ENCODE peak calls at places on chromosomes 4 and X, in ten cellular contexts. R, C, P, B, X, I, W, T, Q and E are unnamed samples.

GRCh38 chr4:82525287-82525898 is 36.4 kb downstream of the TMEM150C start:
- DNase-seq in R (no peak), W (no peak), C (no peak), I (peak), Q (no peak), T (no peak), P (no peak), B (peak), X (no peak), E (no peak)

GRCh38 chr4:88613417-88613875 is 21.2 kb downstream of the HERC3 start:
- DNase-seq in R (no peak), T (no peak), B (no peak), P (no peak), I (no peak), X (no peak), C (peak), W (peak), Q (no peak), E (no peak)

GRCh38 chr4:95627004-95627403 is 78.2 kb upstream of the UNC5C start:
- DNase-seq in P (no peak), T (no peak), I (no peak), Q (no peak), C (no peak), R (no peak), W (no peak), X (no peak), B (no peak), E (no peak)

GRCh38 chr4:80197601-80198444 is 520 bp downstream of the PRDM8 start:
- DNase-seq in Q (no peak), B (no peak), R (no peak), W (no peak), T (no peak), P (no peak), C (peak), I (peak), X (no peak), E (no peak)

GRCh38 chr4:15234585-15235126 is 193.2 kb upstream of the C1QTNF7 start:
- DNase-seq in I (peak), Q (no peak), W (no peak), R (no peak), B (no peak), X (no peak), P (no peak), C (no peak), T (no peak), E (no peak)

GRCh38 chrX:31279359-31279758 is 207.5 kb upstream of the FTHL17 start:
- DNase-seq in C (peak), Q (no peak), R (no peak), W (no peak), I (peak), B (peak), X (no peak), T (no peak), P (no peak), E (peak)

GRCh38 chr4:54065282-54066087 is 1.1 kb upstream of the CHIC2 start:
- DNase-seq in X (no peak), W (no peak), B (no peak), R (no peak), P (no peak), T (no peak), C (no peak), I (peak), Q (no peak), E (no peak)

GRCh38 chr4:153916273-153916755 is 127.4 kb upstream of the SFRP2 start:
- DNase-seq in C (no peak), T (no peak), X (peak), R (no peak), W (no peak), B (no peak), P (no peak), Q (no peak), I (no peak), E (no peak)

GRCh38 chrX:69082055-69082752 is 83.0 kb downstream of the PJA1 start:
- DNase-seq in X (no peak), P (no peak), Q (no peak), C (no peak), T (no peak), W (no peak), I (no peak), R (no peak), B (no peak), E (no peak)

GRCh38 chr4:164508836-164509235 is 245.1 kb upstream of the SMIM31 start:
- DNase-seq in X (no peak), Q (no peak), R (no peak), T (no peak), C (no peak), I (no peak), P (peak), B (no peak), W (no peak), E (no peak)

GRCh38 chr4:137069473-137069872 is 462.8 kb downstream of the PCDH18 start:
- DNase-seq in X (no peak), W (no peak), I (no peak), B (no peak), C (no peak), R (no peak), T (no peak), Q (no peak), P (no peak), E (no peak)

GRCh38 chr4:184950117-184950830 is 68.0 kb upstream of the HELT start:
- DNase-seq in P (no peak), W (no peak), B (no peak), X (no peak), C (no peak), R (no peak), Q (no peak), T (peak), I (no peak), E (no peak)

GRCh38 chr4:16056681-16057400 is 27.0 kb downstream of the PROM1 start:
- DNase-seq in T (no peak), W (no peak), C (peak), Q (no peak), R (no peak), I (no peak), X (no peak), B (no peak), P (no peak), E (no peak)

GRCh38 chr4:110620352-110621327 is 2.2 kb downstream of the PITX2 start:
- DNase-seq in Q (no peak), T (peak), C (no peak), I (no peak), X (no peak), R (no peak), B (no peak), W (no peak), P (no peak), E (peak)

GRCh38 chr4:156169861-156170260 is 216.2 kb upstream of the CTSO start:
- DNase-seq in I (peak), W (no peak), R (no peak), C (no peak), P (no peak), Q (no peak), T (no peak), B (peak), X (no peak), E (no peak)

GRCh38 chr4:148514581-148514980 is 72.4 kb upstream of the NR3C2 start:
- DNase-seq in Q (no peak), R (no peak), B (no peak), X (no peak), W (no peak), I (no peak), C (no peak), T (no peak), P (no peak), E (no peak)

GRCh38 chrX:36957425-36958328 is 50.5 kb upstream of the FAM47C start:
- DNase-seq in R (no peak), C (peak), B (no peak), T (no peak), I (no peak), W (no peak), P (peak), Q (no peak), X (no peak), E (peak)

GRCh38 chrX:134713618-134714107 is 55.4 kb upstream of the PLAC1 start:
- DNase-seq in C (peak), T (no peak), W (no peak), R (no peak), B (no peak), X (no peak), P (no peak), Q (no peak), I (no peak), E (no peak)

GRCh38 chrX:1392376-1393130 is 640 bp upstream of the SLC25A6 start:
- DNase-seq in R (no peak), Q (peak), X (peak), I (peak), W (peak), B (peak), C (peak), T (peak), P (peak), E (peak)

GRCh38 chr4:20248155-20248558 is 3.5 kb upstream of the SLIT2 start:
- DNase-seq in C (peak), I (peak), P (peak), B (peak), X (no peak), W (no peak), R (no peak), T (no peak), Q (no peak), E (no peak)

GRCh38 chr4:123892997-123893745 is 496.6 kb downstream of the SPRY1 start:
- DNase-seq in I (no peak), X (no peak), T (no peak), W (no peak), Q (no peak), P (no peak), C (no peak), R (no peak), B (no peak), E (no peak)

GRCh38 chr4:107719211-107719926 is 665 bp downstream of the PAPSS1 start:
- DNase-seq in Q (peak), W (no peak), B (no peak), X (peak), I (peak), R (no peak), T (no peak), P (no peak), C (no peak), E (no peak)

GRCh38 chr4:168836482-168836881 is 173.6 kb downstream of the CBR4 start:
- DNase-seq in W (no peak), P (no peak), X (no peak), C (no peak), Q (no peak), R (no peak), T (no peak), B (no peak), I (no peak), E (no peak)

GRCh38 chr4:663438-664428 is 10.3 kb downstream of the ATP5ME start:
- DNase-seq in P (no peak), B (peak), I (no peak), T (no peak), Q (no peak), X (peak), C (no peak), R (peak), W (peak), E (peak)

GRCh38 chr4:76300012-76300411 is 6.5 kb upstream of the STBD1 start:
- DNase-seq in C (no peak), B (no peak), X (no peak), W (no peak), P (no peak), I (no peak), Q (no peak), T (no peak), R (no peak), E (no peak)

GRCh38 chr4:118352843-118353373 is at the start of gene PRSS12:
- DNase-seq in B (peak), T (peak), W (peak), X (peak), R (no peak), P (peak), Q (no peak), I (peak), C (peak), E (peak)